ENCODE peak calls at places on chromosomes 3 and 15, in five cellular contexts. F, P, D, W and E are unnamed samples. For H3K4me1, the result is how much of the 10 kb centered on the place peaks cover.

GRCh38 chr15:52208306-52208946 is 17.2 kb upstream of the GNB5 start:
- DNase-seq in F (peak), P (no peak), D (peak), W (peak), E (peak)

GRCh38 chr3:46293991-46294833 is 52.0 kb downstream of the CCR3 start:
- DNase-seq in F (no peak), P (no peak), D (no peak), W (no peak), E (no peak)

GRCh38 chr3:118910332-118910731 is 124.3 kb downstream of the IGSF11 start:
- DNase-seq in F (no peak), P (no peak), D (no peak), W (no peak), E (no peak)

GRCh38 chr3:160133757-160134156 is 91.5 kb upstream of the C3orf80 start:
- DNase-seq in F (no peak), P (no peak), D (no peak), W (peak), E (no peak)

GRCh38 chr3:52347716-52348635 is 31.9 kb downstream of the DNAH1 start:
- DNase-seq in F (no peak), P (peak), D (no peak), W (no peak), E (no peak)

GRCh38 chr3:18837137-18837536 is 311.2 kb upstream of the KCNH8 start:
- DNase-seq in F (no peak), P (no peak), D (no peak), W (no peak), E (no peak)

GRCh38 chr3:62562017-62562416 is 188.7 kb upstream of the FEZF2 start:
- DNase-seq in F (no peak), P (no peak), D (no peak), W (no peak), E (no peak)

GRCh38 chr3:134447371-134447770 is 38.4 kb downstream of the ANAPC13 start:
- DNase-seq in F (no peak), P (no peak), D (no peak), W (no peak), E (no peak)

GRCh38 chr15:23910030-23910429 is 222.9 kb upstream of the NDN start:
- DNase-seq in F (no peak), P (no peak), D (no peak), W (no peak), E (no peak)

GRCh38 chr15:98668566-98669308 is 20.4 kb downstream of the IGF1R start:
- DNase-seq in F (no peak), P (no peak), D (no peak), W (no peak), E (no peak)

GRCh38 chr3:9846231-9846630 is 2.4 kb upstream of the RPUSD3 start:
- DNase-seq in F (no peak), P (peak), D (no peak), W (no peak), E (no peak)

GRCh38 chr3:114327665-114328064 is 33.8 kb downstream of the TIGIT start:
- DNase-seq in F (no peak), P (no peak), D (no peak), W (no peak), E (no peak)

GRCh38 chr3:123194552-123194951 is 7.2 kb upstream of the SEC22A start:
- DNase-seq in F (no peak), P (no peak), D (peak), W (peak), E (no peak)

GRCh38 chr3:126351086-126351770 is 6.0 kb downstream of the KLF15 start:
- DNase-seq in F (no peak), P (peak), D (peak), W (no peak), E (no peak)

GRCh38 chr3:116440196-116440595 is 5.1 kb downstream of the LSAMP start:
- DNase-seq in F (no peak), P (no peak), D (no peak), W (no peak), E (no peak)

GRCh38 chr3:134114726-134115125 is 85.0 kb upstream of the SLCO2A1 start:
- DNase-seq in F (no peak), P (no peak), D (no peak), W (no peak), E (no peak)

DNA sequence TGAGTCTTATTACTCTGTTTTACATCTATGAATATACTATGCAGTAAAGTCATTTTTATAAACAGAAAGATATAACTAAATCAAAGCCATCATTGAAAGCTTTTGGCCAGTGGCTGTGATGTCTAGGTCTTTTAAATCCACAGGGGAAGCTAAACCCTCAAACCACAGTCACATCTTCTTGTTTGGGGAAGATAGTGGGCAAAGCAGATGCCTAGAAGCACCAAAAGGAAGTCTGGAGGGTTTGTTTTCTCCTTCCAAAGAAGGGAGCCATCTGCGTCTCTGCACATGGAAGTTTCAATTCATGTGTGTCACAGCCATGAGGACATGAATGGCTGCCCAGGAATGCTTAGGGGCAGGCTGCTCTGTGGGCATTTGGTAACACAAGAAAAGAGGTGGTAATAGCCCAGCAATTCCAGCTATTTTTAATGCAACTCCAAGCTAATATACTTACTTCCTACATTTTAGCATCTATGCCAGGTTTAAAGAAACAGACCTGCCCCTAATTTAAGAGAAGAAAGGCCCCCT is 322.2 kb downstream of the SLC9A9 start:
- DNase-seq in F (peak), P (no peak), D (no peak), W (no peak), E (no peak)
- H3K4me1 ChIP-seq in F (half or more), P (under half), D (under half), W (under half), E (under half)

DNA sequence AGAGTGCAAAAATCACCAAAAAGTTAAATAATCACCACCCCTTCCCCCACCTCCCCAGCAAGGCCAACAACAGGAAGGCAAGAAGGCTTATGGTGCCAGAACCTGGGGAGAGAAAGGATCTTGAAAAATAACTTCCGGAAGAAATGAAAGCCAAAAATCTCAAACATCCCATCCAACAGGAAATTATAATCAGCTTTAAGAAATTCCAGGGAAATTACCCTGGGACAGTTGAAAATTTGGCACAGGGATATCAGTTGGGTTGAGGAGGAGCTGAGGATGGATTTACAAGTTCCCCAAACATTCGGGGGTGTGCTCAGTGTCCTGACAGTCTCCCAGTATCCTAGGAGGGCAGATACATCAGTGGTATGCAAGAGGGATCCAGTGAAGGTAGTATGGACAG is 82.7 kb downstream of the POLR2M start:
- DNase-seq in F (no peak), P (no peak), D (no peak), W (no peak), E (no peak)
- H3K4me1 ChIP-seq in F (under half), P (under half), D (under half), W (under half), E (under half)

GRCh38 chr3:185933374-185933950 is 4.4 kb downstream of the TRA2B start:
- DNase-seq in F (no peak), P (no peak), D (no peak), W (no peak), E (no peak)
- H3K4me1 ChIP-seq in F (half or more), P (half or more), D (half or more), W (half or more), E (half or more)

DNA sequence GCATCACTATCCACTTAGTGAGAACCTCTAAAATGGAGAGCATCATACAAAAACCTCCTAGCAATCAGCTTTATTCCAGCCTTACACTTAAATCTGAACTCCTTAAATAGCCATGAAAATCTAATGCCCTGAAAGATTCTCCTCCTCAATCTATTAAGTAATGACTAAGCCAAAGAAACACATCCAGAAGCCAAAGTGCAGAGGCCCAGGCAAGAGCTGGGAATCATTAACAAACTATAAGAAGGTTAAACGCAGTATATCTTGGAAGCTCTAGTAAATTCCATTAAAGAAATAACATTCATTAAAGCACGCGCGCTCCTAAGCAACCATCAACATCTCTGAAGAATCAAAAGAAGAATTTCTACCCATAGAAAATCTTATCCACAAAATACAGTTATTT is 29.5 kb downstream of the MB21D2 start:
- DNase-seq in F (no peak), P (no peak), D (no peak), W (peak), E (no peak)
- H3K4me1 ChIP-seq in F (under half), P (under half), D (under half), W (half or more), E (under half)